ENCODE peak calls at places on chromosomes 11 and 22, in seven cellular contexts. O is cardiac muscle cell, M is heart left ventricle, N is tibial artery, S is left lung, L is endodermal cell, E is Peyer's patch. Z is an unnamed sample. For H3K4me1 and H3K9me3, the result is how much of the 10 kb centered on the place peaks cover.

GRCh38 chr11:34243620-34244493 is 114.0 kb downstream of the ABTB2 start:
- DNase-seq in M (no peak), S (peak), E (no peak), L (peak), O (peak), N (no peak), Z (no peak)

GRCh38 chr11:118109231-118109630 is 22.5 kb upstream of the SMIM35 start:
- DNase-seq in E (no peak), L (no peak), M (peak), O (no peak), S (no peak), N (no peak), Z (no peak)

GRCh38 chr11:74282863-74283484 is 28.5 kb downstream of the P4HA3 start:
- DNase-seq in E (no peak), S (no peak), M (no peak), N (no peak), O (no peak), L (no peak), Z (no peak)

GRCh38 chr11:122253541-122254317 is 137.7 kb upstream of the BLID start:
- DNase-seq in N (no peak), L (no peak), M (no peak), E (no peak), O (no peak), S (no peak), Z (no peak)

GRCh38 chr11:123509737-123510578 is 79.9 kb downstream of the GRAMD1B start:
- DNase-seq in M (no peak), O (peak), E (no peak), L (peak), N (no peak), S (no peak), Z (no peak)

GRCh38 chr11:199782-200181 is 6.9 kb downstream of the SCGB1C1 start:
- DNase-seq in N (peak), M (no peak), S (no peak), L (peak), E (peak), O (no peak), Z (no peak)

GRCh38 chr22:20905415-20906386 is 11.5 kb upstream of the CRKL start:
- DNase-seq in L (no peak), N (no peak), O (no peak), M (no peak), E (no peak), S (no peak), Z (no peak)

GRCh38 chr11:1927151-1928037 is 7.9 kb downstream of the TNNT3 start:
- DNase-seq in S (no peak), N (no peak), M (peak), L (no peak), O (no peak), E (no peak), Z (no peak)

GRCh38 chr11:85602551-85603218 is 24.5 kb downstream of the DLG2 start:
- DNase-seq in M (no peak), O (no peak), L (no peak), S (no peak), E (no peak), N (no peak), Z (no peak)

GRCh38 chr22:36687516-36687915 is 16.0 kb downstream of the CACNG2 start:
- DNase-seq in M (no peak), L (no peak), O (no peak), N (no peak), E (no peak), S (no peak), Z (no peak)

GRCh38 chr11:45089251-45089650 is 57.2 kb upstream of the PRDM11 start:
- DNase-seq in S (peak), L (no peak), O (no peak), M (peak), E (no peak), N (peak), Z (no peak)

GRCh38 chr11:126949066-126949945 is 51.3 kb downstream of the KIRREL3 start:
- DNase-seq in E (no peak), S (no peak), M (no peak), O (no peak), L (no peak), N (no peak), Z (no peak)

GRCh38 chr11:6437423-6437822 is 3.4 kb downstream of the HPX start:
- DNase-seq in E (no peak), S (no peak), N (no peak), L (no peak), M (no peak), O (no peak), Z (no peak)

GRCh38 chr11:6437993-6438392 is 2.8 kb downstream of the HPX start:
- DNase-seq in L (no peak), O (no peak), E (no peak), M (no peak), S (no peak), N (no peak), Z (no peak)

GRCh38 chr11:6440906-6441358 is at the start of gene HPX:
- DNase-seq in E (no peak), L (no peak), O (no peak), M (no peak), N (no peak), S (no peak), Z (no peak)

GRCh38 chr11:6442441-6442840 is 1.7 kb upstream of the HPX start:
- DNase-seq in E (no peak), M (no peak), L (no peak), N (no peak), O (no peak), S (no peak), Z (no peak)

GRCh38 chr11:6438979-6439571 is 1.7 kb downstream of the HPX start:
- DNase-seq in N (peak), L (peak), M (peak), O (peak), E (peak), S (no peak), Z (no peak)
- H3K4me1 ChIP-seq in N (under half), L (under half), M (under half), O (under half), E (under half), S (under half), Z (under half)

DNA sequence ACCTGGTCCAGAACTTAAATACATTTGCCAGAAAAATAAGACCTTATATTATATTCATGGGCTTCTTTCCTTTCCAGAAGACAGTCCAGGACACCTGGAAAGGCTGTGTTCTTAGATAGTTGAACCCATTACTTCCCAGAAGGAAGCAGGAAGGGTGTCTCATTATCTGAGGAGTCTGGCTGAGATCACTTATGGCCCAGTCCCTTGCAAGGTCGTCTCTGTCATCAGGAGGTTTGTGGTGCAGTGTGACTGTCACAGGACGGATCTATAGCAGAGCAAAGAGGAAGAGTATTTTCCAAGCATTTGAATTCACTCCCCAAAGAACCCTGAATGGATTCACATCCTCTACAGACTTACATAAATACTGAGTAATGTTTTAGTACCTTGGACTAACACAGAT is 270.7 kb upstream of the MTNR1B start:
- DNase-seq in O (no peak), N (no peak), S (no peak), E (no peak), M (no peak), L (no peak), Z (no peak)
- TF ChIP-seq CTCF in O (no peak), N (no peak), S (no peak), E (no peak), M (no peak), L (no peak), Z (no peak)

DNA sequence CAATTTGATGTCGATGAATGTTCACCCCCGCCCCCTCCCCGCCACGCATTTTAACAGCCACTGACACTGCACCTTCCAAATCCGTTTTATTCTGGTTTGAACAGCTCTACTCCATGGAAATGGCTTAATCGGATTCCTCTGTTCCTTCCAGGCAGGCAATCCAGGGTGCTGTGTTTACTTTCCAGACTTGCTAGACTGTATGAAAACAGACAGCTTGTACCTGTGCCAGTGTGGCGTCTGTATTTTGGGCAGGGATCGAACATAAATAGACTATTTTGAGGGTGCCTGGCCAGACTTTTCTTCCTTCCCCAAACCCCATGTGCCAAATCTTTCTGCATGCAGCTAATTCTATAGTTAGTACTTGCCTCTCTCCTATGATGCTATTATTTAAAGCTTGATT is 815.0 kb downstream of the BRD1 start:
- DNase-seq in E (no peak), O (no peak), L (peak), S (no peak), M (no peak), N (peak), Z (no peak)
- H3K9me3 ChIP-seq in E (under half), O (under half), L (under half), S (under half), M (under half), N (under half), Z (under half)

DNA sequence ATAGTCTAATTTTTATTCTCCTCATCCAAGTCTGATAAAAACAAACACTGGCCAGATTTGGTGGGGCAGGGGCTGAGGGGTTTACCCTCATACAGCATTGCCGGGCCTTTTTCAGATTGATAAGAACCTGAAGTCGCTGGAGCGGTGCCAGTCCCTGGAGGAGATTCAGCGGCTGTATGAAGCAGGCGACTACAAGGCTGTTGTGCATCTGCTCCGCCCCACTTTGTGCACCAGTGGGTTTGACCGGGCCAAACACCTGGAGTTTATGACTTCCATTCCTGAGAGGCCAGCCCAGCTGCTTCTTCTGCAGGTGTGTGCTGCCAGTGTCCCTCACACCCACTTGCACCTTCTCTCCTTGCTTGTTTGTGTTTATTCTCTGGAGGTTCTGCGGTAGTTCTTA is 55.8 kb downstream of the CABIN1 start:
- DNase-seq in O (no peak), N (no peak), E (peak), M (no peak), S (no peak), L (no peak), Z (no peak)
- H3K4me1 ChIP-seq in O (under half), N (under half), E (under half), M (under half), S (under half), L (under half), Z (under half)